ENCODE peak calls at places on chromosomes 2 and 18, in six cellular contexts. One of them, this sample, is unnamed.

GRCh38 chr18:79590191-79591039 is 89.2 kb upstream of the CTDP1 start:
- DNase-seq in stomach: no peak
- DNase-seq in body of pancreas: no peak
- DNase-seq in A549: no peak
- DNase-seq in uterus: no peak
- DNase-seq in IMR-90: no peak
- DNase-seq in this sample: no peak

GRCh38 chr2:50343157-50343821 is 688.6 kb downstream of the NRXN1 start:
- DNase-seq in stomach: no peak
- DNase-seq in IMR-90: no peak
- DNase-seq in body of pancreas: no peak
- DNase-seq in A549: no peak
- DNase-seq in uterus: no peak
- DNase-seq in this sample: no peak

GRCh38 chr2:121626777-121627524 is 22.3 kb downstream of the CLASP1 start:
- DNase-seq in stomach: peak; percentile 75
- DNase-seq in uterus: peak; percentile 33
- DNase-seq in IMR-90: peak; percentile 56
- DNase-seq in body of pancreas: peak; percentile 74
- DNase-seq in A549: no peak
- DNase-seq in this sample: peak; percentile 30

GRCh38 chr2:242022550-242023290 is 153.2 kb downstream of the RTP5 start:
- DNase-seq in IMR-90: no peak
- DNase-seq in body of pancreas: no peak
- DNase-seq in A549: no peak
- DNase-seq in stomach: no peak
- DNase-seq in uterus: no peak
- DNase-seq in this sample: peak; percentile 16

GRCh38 chr2:169426069-169426663 is 53.1 kb upstream of the BBS5 start:
- DNase-seq in A549: no peak
- DNase-seq in IMR-90: no peak
- DNase-seq in body of pancreas: no peak
- DNase-seq in stomach: no peak
- DNase-seq in uterus: no peak
- DNase-seq in this sample: no peak

GRCh38 chr18:79545714-79546113 is 133.9 kb upstream of the CTDP1 start:
- DNase-seq in body of pancreas: no peak
- DNase-seq in IMR-90: no peak
- DNase-seq in A549: no peak
- DNase-seq in stomach: peak; percentile 17
- DNase-seq in uterus: no peak
- DNase-seq in this sample: no peak

GRCh38 chr2:65361623-65362022 is 70.8 kb downstream of the SPRED2 start:
- DNase-seq in A549: no peak
- DNase-seq in IMR-90: peak; percentile 48
- DNase-seq in uterus: no peak
- DNase-seq in stomach: no peak
- DNase-seq in body of pancreas: no peak
- DNase-seq in this sample: no peak

GRCh38 chr2:136242687-136243277 is 124.8 kb upstream of the CXCR4 start:
- DNase-seq in stomach: peak; percentile 40
- DNase-seq in body of pancreas: peak; percentile 30
- DNase-seq in IMR-90: no peak
- DNase-seq in A549: no peak
- DNase-seq in uterus: no peak
- DNase-seq in this sample: no peak

GRCh38 chr2:128298286-128298685 is 20.4 kb downstream of the HS6ST1 start:
- DNase-seq in stomach: no peak
- DNase-seq in body of pancreas: no peak
- DNase-seq in uterus: no peak
- DNase-seq in A549: no peak
- DNase-seq in IMR-90: no peak
- DNase-seq in this sample: no peak

GRCh38 chr18:8962906-8963635 is 139.4 kb upstream of the NDUFV2 start:
- DNase-seq in IMR-90: no peak
- DNase-seq in uterus: no peak
- DNase-seq in A549: peak; percentile 18
- DNase-seq in body of pancreas: no peak
- DNase-seq in stomach: no peak
- DNase-seq in this sample: no peak

GRCh38 chr2:232124309-232124708 is 162.8 kb downstream of the DIS3L2 start:
- DNase-seq in uterus: no peak
- DNase-seq in stomach: no peak
- DNase-seq in body of pancreas: no peak
- DNase-seq in IMR-90: no peak
- DNase-seq in A549: no peak
- DNase-seq in this sample: no peak

GRCh38 chr18:5704847-5705246 is 161.1 kb upstream of the EPB41L3 start:
- DNase-seq in IMR-90: no peak
- DNase-seq in A549: no peak
- DNase-seq in stomach: no peak
- DNase-seq in uterus: no peak
- DNase-seq in body of pancreas: no peak
- DNase-seq in this sample: no peak

GRCh38 chr2:28681216-28681981 is 70.2 kb upstream of the PPP1CB start:
- DNase-seq in A549: no peak
- DNase-seq in body of pancreas: peak; percentile 41
- DNase-seq in stomach: no peak
- DNase-seq in IMR-90: peak; percentile 81
- DNase-seq in uterus: no peak
- DNase-seq in this sample: no peak

GRCh38 chr18:68893396-68893795 is 95.5 kb downstream of the CCDC102B start:
- DNase-seq in IMR-90: no peak
- DNase-seq in body of pancreas: no peak
- DNase-seq in stomach: no peak
- DNase-seq in uterus: no peak
- DNase-seq in A549: no peak
- DNase-seq in this sample: no peak

GRCh38 chr2:648476-649424 is 28.5 kb downstream of the TMEM18 start:
- DNase-seq in IMR-90: no peak
- DNase-seq in A549: no peak
- DNase-seq in uterus: no peak
- DNase-seq in stomach: peak; percentile 20
- DNase-seq in body of pancreas: no peak
- DNase-seq in this sample: no peak

GRCh38 chr18:13500227-13500865 is 226.0 kb downstream of the FAM210A start:
- DNase-seq in A549: peak; percentile 40
- DNase-seq in IMR-90: peak; percentile 57
- DNase-seq in body of pancreas: no peak
- DNase-seq in uterus: peak; percentile 23
- DNase-seq in stomach: no peak
- DNase-seq in this sample: no peak

GRCh38 chr2:105576440-105577241 is 168.1 kb upstream of the NCK2 start:
- DNase-seq in IMR-90: peak; percentile 42
- DNase-seq in body of pancreas: peak; percentile 27
- DNase-seq in uterus: no peak
- DNase-seq in A549: peak; percentile 53
- DNase-seq in stomach: no peak
- DNase-seq in this sample: no peak

GRCh38 chr2:45435316-45435715 is 175.8 kb downstream of the SRBD1 start:
- DNase-seq in stomach: no peak
- DNase-seq in A549: peak; percentile 52
- DNase-seq in IMR-90: peak; percentile 82
- DNase-seq in uterus: no peak
- DNase-seq in body of pancreas: no peak
- DNase-seq in this sample: no peak

GRCh38 chr2:54106631-54107454 is 8.6 kb upstream of the ACYP2 start:
- DNase-seq in stomach: peak; percentile 31
- DNase-seq in uterus: no peak
- DNase-seq in IMR-90: peak; percentile 66
- DNase-seq in body of pancreas: peak; percentile 25
- DNase-seq in A549: peak; percentile 72
- DNase-seq in this sample: no peak

GRCh38 chr2:214630402-214631035 is 179.0 kb downstream of the BARD1 start:
- DNase-seq in stomach: no peak
- DNase-seq in uterus: no peak
- DNase-seq in body of pancreas: no peak
- DNase-seq in IMR-90: peak; percentile 79
- DNase-seq in A549: no peak
- DNase-seq in this sample: no peak

GRCh38 chr2:105521176-105521575 is 122.3 kb upstream of the FHL2 start:
- DNase-seq in body of pancreas: no peak
- DNase-seq in A549: peak; percentile 18
- DNase-seq in stomach: no peak
- DNase-seq in IMR-90: peak; percentile 15
- DNase-seq in uterus: no peak
- DNase-seq in this sample: no peak

GRCh38 chr2:125745514-125745913 is 910.4 kb upstream of the GYPC start:
- DNase-seq in body of pancreas: peak; percentile 43
- DNase-seq in uterus: no peak
- DNase-seq in A549: peak; percentile 29
- DNase-seq in IMR-90: no peak
- DNase-seq in stomach: no peak
- DNase-seq in this sample: peak; percentile 55

DNA sequence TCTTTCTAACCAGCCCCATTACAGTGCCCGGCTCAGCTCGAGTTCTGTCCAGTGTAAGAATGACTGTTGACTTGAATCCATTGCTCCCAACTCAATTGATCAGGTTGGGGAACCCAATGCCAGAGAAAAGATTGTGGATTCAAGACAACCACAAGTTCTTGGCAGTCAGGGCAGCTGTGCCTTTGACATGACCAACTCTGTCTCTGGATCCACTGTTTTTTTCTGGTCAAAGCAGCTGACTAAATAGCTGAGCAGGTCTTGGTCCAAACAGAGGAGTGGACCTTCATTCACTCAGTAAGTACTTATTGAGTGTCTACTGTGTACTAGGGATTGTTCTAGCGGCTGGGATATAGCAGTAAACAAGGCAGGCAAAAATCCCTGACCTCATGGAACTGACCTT is 6.3 kb upstream of the ATOH8 start:
- DNase-seq in stomach: no peak
- DNase-seq in uterus: no peak
- DNase-seq in A549: no peak
- DNase-seq in IMR-90: no peak
- DNase-seq in body of pancreas: no peak
- DNase-seq in this sample: no peak
- H3K4me1 ChIP-seq in stomach: peaks cover 52% of the 10 kb centered on the region
- H3K4me1 ChIP-seq in uterus: peaks cover 39% of the 10 kb centered on the region
- H3K4me1 ChIP-seq in A549: peaks cover 64% of the 10 kb centered on the region
- H3K4me1 ChIP-seq in IMR-90: peaks cover 39% of the 10 kb centered on the region
- H3K4me1 ChIP-seq in body of pancreas: peaks cover 26% of the 10 kb centered on the region
- H3K4me1 ChIP-seq in this sample: peaks cover 3% of the 10 kb centered on the region

GRCh38 chr18:58234359-58234741 is 190.3 kb downstream of the NEDD4L start:
- DNase-seq in body of pancreas: no peak
- DNase-seq in A549: no peak
- DNase-seq in uterus: no peak
- DNase-seq in stomach: no peak
- DNase-seq in IMR-90: no peak
- DNase-seq in this sample: no peak

GRCh38 chr18:58232674-58233073 is 188.6 kb downstream of the NEDD4L start:
- DNase-seq in IMR-90: no peak
- DNase-seq in body of pancreas: no peak
- DNase-seq in A549: no peak
- DNase-seq in uterus: no peak
- DNase-seq in stomach: peak; percentile 52
- DNase-seq in this sample: peak; percentile 62

GRCh38 chr18:58229162-58229561 is 185.1 kb downstream of the NEDD4L start:
- DNase-seq in A549: no peak
- DNase-seq in stomach: no peak
- DNase-seq in body of pancreas: no peak
- DNase-seq in uterus: no peak
- DNase-seq in IMR-90: no peak
- DNase-seq in this sample: no peak

GRCh38 chr18:58230438-58231179 is 186.6 kb downstream of the NEDD4L start:
- DNase-seq in A549: peak; percentile 68
- DNase-seq in stomach: peak; percentile 55
- DNase-seq in body of pancreas: peak; percentile 75
- DNase-seq in uterus: no peak
- DNase-seq in IMR-90: peak; percentile 43
- DNase-seq in this sample: no peak

GRCh38 chr18:58231930-58232329 is 187.9 kb downstream of the NEDD4L start:
- DNase-seq in body of pancreas: peak; percentile 62
- DNase-seq in IMR-90: no peak
- DNase-seq in uterus: no peak
- DNase-seq in A549: no peak
- DNase-seq in stomach: peak; percentile 46
- DNase-seq in this sample: no peak
- TF ChIP-seq POLR2A in body of pancreas: peak; percentile 19
- TF ChIP-seq POLR2A in IMR-90: no peak
- TF ChIP-seq POLR2A in uterus: no peak
- TF ChIP-seq POLR2A in A549: no peak
- TF ChIP-seq POLR2A in stomach: no peak
- TF ChIP-seq POLR2A in this sample: no peak

DNA sequence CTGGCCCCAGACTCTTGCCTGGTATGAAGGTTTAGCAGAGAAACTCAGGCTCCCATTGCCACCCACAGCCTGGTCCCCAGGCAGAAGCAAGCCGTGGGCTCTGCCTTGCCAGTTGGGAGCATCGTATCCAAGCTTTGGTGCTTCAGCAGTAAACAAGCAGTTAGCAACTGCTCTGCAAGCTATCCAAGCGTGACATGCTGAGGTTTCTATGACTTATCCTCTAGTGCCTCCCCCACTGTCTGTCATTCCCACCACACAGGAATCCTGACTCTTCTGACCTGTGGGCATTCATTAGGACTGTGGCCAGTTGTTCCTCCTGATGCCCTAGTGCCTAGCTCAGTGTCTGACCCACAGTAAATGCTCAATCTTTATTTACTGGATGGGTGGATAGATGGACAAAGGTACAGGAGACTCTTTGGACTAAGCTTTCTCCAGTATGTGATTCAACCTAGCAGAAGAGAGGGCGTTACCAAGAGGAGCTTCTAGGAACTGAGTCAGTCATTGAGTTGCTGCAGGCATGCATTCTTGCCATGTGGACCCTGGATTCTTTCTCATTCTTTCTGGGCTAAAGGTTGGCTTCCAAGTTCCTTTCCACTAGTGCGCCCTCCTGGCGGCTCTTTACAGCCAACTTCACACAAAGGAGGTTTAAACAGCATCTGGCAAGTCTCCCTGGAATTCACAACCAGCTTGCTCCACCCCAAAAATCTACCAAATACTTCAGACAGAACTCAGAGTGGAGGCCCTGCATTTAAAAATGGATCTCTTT is 40.6 kb upstream of the MRPL19 start:
- DNase-seq in A549: peak; percentile 70
- DNase-seq in IMR-90: peak; percentile 97
- DNase-seq in stomach: no peak
- DNase-seq in uterus: no peak
- DNase-seq in body of pancreas: peak; percentile 56
- DNase-seq in this sample: no peak
- H3K4me1 ChIP-seq in A549: peaks cover 60% of the 10 kb centered on the region
- H3K4me1 ChIP-seq in IMR-90: peaks cover 15% of the 10 kb centered on the region
- H3K4me1 ChIP-seq in stomach: no peaks in the 10 kb centered on the region
- H3K4me1 ChIP-seq in uterus: no peaks in the 10 kb centered on the region
- H3K4me1 ChIP-seq in body of pancreas: peaks cover 16% of the 10 kb centered on the region
- H3K4me1 ChIP-seq in this sample: no peaks in the 10 kb centered on the region

GRCh38 chr2:134453973-134454372 is 200.1 kb downstream of the MGAT5 start:
- DNase-seq in body of pancreas: no peak
- DNase-seq in uterus: no peak
- DNase-seq in stomach: peak; percentile 13
- DNase-seq in IMR-90: no peak
- DNase-seq in A549: no peak
- DNase-seq in this sample: no peak
- TF ChIP-seq POLR2A in body of pancreas: no peak
- TF ChIP-seq POLR2A in uterus: no peak
- TF ChIP-seq POLR2A in stomach: no peak
- TF ChIP-seq POLR2A in IMR-90: no peak
- TF ChIP-seq POLR2A in A549: no peak
- TF ChIP-seq POLR2A in this sample: no peak